ENCODE peak calls at places on chromosomes 6 and 20, in five cellular contexts. Y, Z, F, E and R are unnamed samples.

GRCh38 chr6:1527098-1527497 is 82.6 kb upstream of the FOXC1 start:
- DNase-seq in E (peak; percentile 63), Y (no peak), F (peak; percentile 63), Z (peak; percentile 44), R (no peak)

GRCh38 chr6:28137458-28138020 is 4.1 kb upstream of the ZKSCAN8 start:
- DNase-seq in F (no peak), Z (no peak), E (no peak), Y (no peak), R (peak; percentile 68)

GRCh38 chr20:44495802-44496481 is 20.3 kb downstream of the TTPAL start:
- DNase-seq in Z (no peak), E (no peak), F (no peak), Y (peak; percentile 97), R (no peak)

GRCh38 chr6:82068721-82069120 is 178.8 kb downstream of the IBTK start:
- DNase-seq in Y (no peak), E (no peak), F (no peak), Z (no peak), R (no peak)

GRCh38 chr20:2156666-2157624 is 55.3 kb downstream of the STK35 start:
- DNase-seq in F (no peak), Z (no peak), Y (no peak), E (no peak), R (no peak)

GRCh38 chr6:107585815-107586435 is 96.0 kb downstream of the SOBP start:
- DNase-seq in Z (no peak), Y (no peak), F (no peak), E (no peak), R (no peak)

GRCh38 chr6:161019324-161019839 is 27.8 kb downstream of the MAP3K4 start:
- DNase-seq in F (no peak), Y (no peak), E (no peak), Z (no peak), R (no peak)

GRCh38 chr6:130810307-130811030 is 16.7 kb upstream of the SMLR1 start:
- DNase-seq in F (no peak), Z (no peak), Y (no peak), E (no peak), R (no peak)

GRCh38 chr6:33724281-33725023 is 13.0 kb upstream of the UQCC2 start:
- DNase-seq in E (no peak), F (no peak), Y (no peak), Z (no peak), R (no peak)

GRCh38 chr20:60589624-60590023 is 631.4 kb downstream of the CDH26 start:
- DNase-seq in F (no peak), Z (no peak), E (no peak), Y (no peak), R (no peak)

GRCh38 chr20:57593134-57593886 is 26.9 kb downstream of the ZBP1 start:
- DNase-seq in Y (no peak), Z (no peak), E (peak; percentile 22), F (no peak), R (no peak)

GRCh38 chr6:170074907-170075306 is 216.0 kb downstream of the DLL1 start:
- DNase-seq in F (peak; percentile 25), Y (no peak), E (no peak), Z (no peak), R (no peak)

GRCh38 chr6:89079611-89080213 is 839 bp upstream of the PNRC1 start:
- DNase-seq in E (peak; percentile 45), F (peak; percentile 55), Y (no peak), Z (peak; percentile 47), R (peak; percentile 51)

GRCh38 chr6:50380409-50381105 is 330.8 kb upstream of the DEFB112 start:
- DNase-seq in F (no peak), Z (no peak), E (no peak), Y (no peak), R (no peak)

GRCh38 chr6:3410385-3411360 is 46.2 kb downstream of the SLC22A23 start:
- DNase-seq in F (no peak), Z (no peak), Y (no peak), E (peak; percentile 52), R (peak; percentile 64)

GRCh38 chr20:48723308-48724264 is 104.2 kb downstream of the PREX1 start:
- DNase-seq in Z (no peak), Y (no peak), E (peak; percentile 38), F (peak; percentile 66), R (no peak)
- TF ChIP-seq CTCF in Z (no peak), Y (no peak), E (no peak), F (no peak), R (no peak)

GRCh38 chr6:16764188-16764950 is 3.1 kb upstream of the ATXN1 start:
- DNase-seq in Z (no peak), Y (no peak), F (no peak), E (no peak), R (no peak)
- TF ChIP-seq CTCF in Z (peak; percentile 19), Y (peak; percentile 42), F (peak; percentile 21), E (peak; percentile 24), R (no peak)

GRCh38 chr6:73314577-73315492 is 39.2 kb downstream of the DPPA5 start:
- DNase-seq in F (no peak), E (no peak), Y (no peak), Z (no peak), R (no peak)

GRCh38 chr6:73309784-73310502 is 44.1 kb downstream of the DPPA5 start:
- DNase-seq in Y (no peak), Z (peak; percentile 48), F (peak; percentile 75), E (peak; percentile 56), R (peak; percentile 91)

GRCh38 chr6:73309534-73309783 is 44.6 kb downstream of the DPPA5 start:
- DNase-seq in E (no peak), Z (no peak), F (no peak), Y (no peak), R (no peak)

DNA sequence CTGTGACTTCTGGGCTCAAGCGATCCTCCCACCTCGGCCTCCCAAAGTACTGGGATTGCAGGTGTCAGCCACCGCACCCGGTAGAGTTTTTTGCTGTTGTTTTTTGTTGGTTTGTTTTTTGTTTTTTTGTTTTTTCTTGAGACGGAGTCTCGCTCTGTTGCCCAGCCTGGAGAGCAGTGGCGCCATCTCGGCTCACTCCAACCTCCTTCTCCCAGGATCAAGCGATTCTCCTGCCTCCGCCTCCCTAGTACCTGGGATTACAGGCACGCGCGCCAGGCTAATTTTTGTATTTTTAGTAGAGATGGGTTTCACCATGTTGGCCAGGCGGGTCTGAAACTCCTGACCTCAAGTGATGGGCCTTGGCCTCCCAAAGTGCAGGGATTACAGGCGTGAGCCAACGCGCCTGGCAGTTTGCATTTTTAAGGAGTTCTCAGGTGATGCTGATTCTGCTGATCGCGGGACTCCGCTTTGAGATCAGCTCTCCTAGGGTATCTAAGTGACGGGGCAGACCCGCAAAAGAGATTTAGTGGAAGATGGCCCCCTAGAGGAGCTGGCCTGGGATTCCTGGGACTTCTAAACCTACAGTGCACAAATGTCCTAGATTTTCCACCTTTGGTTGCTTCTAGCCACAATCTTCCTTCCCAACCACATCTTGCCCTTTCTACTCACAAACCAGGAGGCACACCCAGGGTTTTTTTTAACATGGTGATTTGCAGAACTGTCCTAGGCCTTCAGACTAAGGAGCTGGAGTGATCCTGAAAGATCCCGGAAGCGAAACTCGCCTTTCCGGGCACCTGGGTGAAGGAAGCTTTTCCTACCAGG is 45.2 kb downstream of the DPPA5 start:
- DNase-seq in F (no peak), Z (no peak), E (no peak), Y (no peak), R (no peak)
- TF ChIP-seq CTCF in F (no peak), Z (no peak), E (no peak), Y (peak; percentile 19), R (no peak)

DNA sequence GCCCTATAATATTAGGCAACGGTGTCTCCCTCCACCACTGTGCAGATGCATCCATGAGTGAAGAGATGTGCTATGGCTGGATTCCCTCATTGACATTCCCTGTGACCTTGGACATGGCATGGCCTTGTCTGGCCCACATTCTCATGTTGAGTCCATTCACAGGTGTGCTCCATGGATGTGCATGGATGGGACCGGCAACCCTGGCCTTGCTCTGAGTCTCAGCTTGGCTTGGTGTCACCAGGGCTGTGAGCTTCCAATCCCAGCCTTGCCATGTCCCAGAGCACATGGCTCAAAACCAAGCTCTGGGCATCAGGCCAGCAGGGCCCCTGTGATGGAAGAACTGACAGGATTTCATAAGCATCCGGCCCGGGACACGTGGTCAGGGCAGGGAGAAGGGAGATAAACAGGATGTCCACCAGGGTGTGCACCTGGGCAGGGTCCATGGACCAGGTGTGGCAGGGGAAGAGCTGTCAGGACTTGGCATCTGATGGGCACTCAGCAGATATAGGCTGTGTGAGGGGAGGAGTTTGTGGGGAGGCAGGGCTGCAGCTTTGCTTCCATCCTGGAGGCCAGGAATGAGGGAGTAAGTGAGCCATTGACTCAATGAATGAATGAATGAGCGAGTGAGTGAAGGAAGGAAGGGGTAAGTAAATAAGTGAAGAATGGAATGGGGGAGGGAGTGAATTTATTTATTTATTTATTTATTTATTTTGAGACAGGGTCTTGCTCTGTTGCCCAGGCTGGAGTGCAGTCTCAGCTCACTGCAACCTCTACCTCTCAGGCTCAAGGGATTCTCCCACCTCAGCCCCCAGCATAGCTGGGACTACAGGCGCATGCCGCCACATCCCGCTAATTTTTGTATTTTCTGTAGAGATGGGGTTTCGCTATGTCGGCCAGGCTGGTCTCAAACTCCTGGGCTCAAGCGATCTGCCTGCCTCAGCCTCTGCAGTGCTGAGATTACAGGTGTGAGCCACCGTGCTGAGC is 15.7 kb downstream of the NRSN2 start:
- DNase-seq in Y (no peak), F (peak; percentile 93), Z (no peak), E (peak; percentile 94), R (peak; percentile 59)
- TF ChIP-seq CTCF in Y (peak; percentile 42), F (no peak), Z (no peak), E (peak; percentile 47), R (no peak)

GRCh38 chr6:90284236-90284744 is 12.4 kb downstream of the BACH2 start:
- DNase-seq in F (peak; percentile 52), E (no peak), Z (peak; percentile 28), Y (peak; percentile 67), R (no peak)
- TF ChIP-seq CTCF in F (no peak), E (peak; percentile 15), Z (no peak), Y (no peak), R (no peak)

GRCh38 chr20:24117386-24117785 is 128.8 kb upstream of the GGTLC1 start:
- DNase-seq in Y (no peak), Z (no peak), E (no peak), F (no peak), R (no peak)

GRCh38 chr20:24118781-24119175 is 130.2 kb upstream of the GGTLC1 start:
- DNase-seq in F (no peak), Y (no peak), E (no peak), Z (no peak), R (no peak)

GRCh38 chr20:24112360-24112759 is 123.8 kb upstream of the GGTLC1 start:
- DNase-seq in F (no peak), Y (no peak), Z (no peak), E (no peak), R (no peak)

GRCh38 chr20:24116611-24117010 is 128.0 kb upstream of the GGTLC1 start:
- DNase-seq in Z (no peak), F (no peak), E (no peak), Y (no peak), R (no peak)

GRCh38 chr20:24118096-24118780 is 129.7 kb upstream of the GGTLC1 start:
- DNase-seq in F (no peak), Z (no peak), Y (peak; percentile 14), E (no peak), R (no peak)
- TF ChIP-seq CTCF in F (no peak), Z (no peak), Y (no peak), E (no peak), R (no peak)

GRCh38 chr6:106390088-106390487 is 29.6 kb downstream of the CRYBG1 start:
- DNase-seq in F (no peak), Z (no peak), E (no peak), Y (no peak), R (no peak)
- TF ChIP-seq CTCF in F (no peak), Z (no peak), E (no peak), Y (no peak), R (no peak)

GRCh38 chr6:5766260-5766659 is 240.5 kb downstream of the NRN1 start:
- DNase-seq in F (no peak), E (no peak), Y (no peak), Z (no peak), R (no peak)
- TF ChIP-seq CTCF in F (no peak), E (peak; percentile 36), Y (peak; percentile 59), Z (no peak), R (no peak)